ENCODE peak calls at places on chromosomes 3 and 15, in ten cellular contexts. D is AG08396; G is Daoy; P is GM23338; H is endothelial cell; L is SHP77; Z is iris pigment epithelial cell; J is Karpas-422; R is stimulated activated CD4-positive, alpha-beta T cell treated with anti-CD3 and anti-CD28 coated beads, Interleukin-4, amount 100 ng/mL, for 48 hours; T is T-helper 2 cell. M is an unnamed sample.

GRCh38 chr3:40229411-40229810 is 80.1 kb upstream of the EIF1B start:
- DNase-seq in R (no peak), T (no peak), J (no peak), H (no peak), L (no peak), Z (no peak), D (no peak), P (no peak), G (no peak), M (no peak)

GRCh38 chr3:43155464-43156121 is 49.7 kb upstream of the POMGNT2 start:
- DNase-seq in G (peak), L (peak), J (no peak), H (peak), R (no peak), P (peak), D (peak), T (no peak), Z (peak), M (no peak)

GRCh38 chr3:158434412-158435038 is 136.5 kb upstream of the MLF1 start:
- DNase-seq in D (peak), R (peak), G (peak), H (peak), Z (peak), P (peak), T (no peak), J (peak), L (peak), M (no peak)

GRCh38 chr3:84601303-84601702 is 357.5 kb upstream of the CADM2 start:
- DNase-seq in P (peak), R (no peak), Z (peak), T (no peak), L (peak), H (no peak), D (no peak), G (no peak), J (no peak), M (no peak)

GRCh38 chr3:39531681-39532080 is 64.2 kb downstream of the MOBP start:
- DNase-seq in H (no peak), G (peak), J (no peak), D (no peak), R (no peak), Z (peak), T (no peak), L (no peak), P (no peak), M (no peak)

GRCh38 chr3:171981271-171981605 is 58.1 kb upstream of the FNDC3B start:
- DNase-seq in J (no peak), G (no peak), H (no peak), R (no peak), T (no peak), Z (no peak), P (no peak), D (no peak), L (no peak), M (no peak)

GRCh38 chr3:195112361-195112791 is 158.6 kb downstream of the XXYLT1 start:
- DNase-seq in D (no peak), J (no peak), L (no peak), H (no peak), G (no peak), T (no peak), R (no peak), Z (no peak), P (no peak), M (no peak)

GRCh38 chr15:36161781-36162212 is 417.6 kb upstream of the CDIN1 start:
- DNase-seq in H (no peak), J (no peak), R (no peak), P (peak), Z (peak), G (peak), D (no peak), T (no peak), L (no peak), M (no peak)

GRCh38 chr3:192445768-192446644 is 281.3 kb downstream of the FGF12 start:
- DNase-seq in L (no peak), T (no peak), H (no peak), J (no peak), Z (no peak), D (peak), R (no peak), P (no peak), G (no peak), M (no peak)

GRCh38 chr3:38628835-38629234 is 20.7 kb downstream of the SCN5A start:
- DNase-seq in D (no peak), T (no peak), R (no peak), J (no peak), Z (no peak), L (no peak), G (no peak), H (no peak), P (no peak), M (no peak)

GRCh38 chr3:119098620-119099222 is 47.2 kb upstream of the TEX55 start:
- DNase-seq in J (peak), R (no peak), T (no peak), D (peak), G (peak), P (peak), Z (peak), L (peak), H (peak), M (no peak)

GRCh38 chr3:189834462-189834861 is 203.3 kb downstream of the TP63 start:
- DNase-seq in G (no peak), Z (no peak), P (no peak), J (no peak), L (no peak), H (no peak), R (no peak), T (no peak), D (no peak), M (no peak)

GRCh38 chr15:79523266-79523665 is 91.1 kb downstream of the MINAR1 start:
- DNase-seq in H (no peak), T (no peak), D (no peak), J (no peak), G (no peak), L (no peak), Z (no peak), R (no peak), P (no peak), M (no peak)

GRCh38 chr3:98734737-98735136 is 28.4 kb upstream of the ST3GAL6 start:
- DNase-seq in G (peak), D (no peak), L (no peak), J (no peak), R (no peak), Z (no peak), P (no peak), H (no peak), T (no peak), M (no peak)

GRCh38 chr15:89088605-89089315 is 504 bp downstream of the ABHD2 start:
- DNase-seq in G (peak), P (peak), T (no peak), Z (no peak), L (peak), D (peak), R (no peak), H (peak), J (no peak), M (no peak)

GRCh38 chr15:42144841-42145375 is 11.5 kb downstream of the PLA2G4F start:
- DNase-seq in P (no peak), D (no peak), R (no peak), T (no peak), H (no peak), Z (no peak), L (no peak), G (no peak), J (no peak), M (no peak)

GRCh38 chr15:42314818-42315217 is 41.6 kb upstream of the TMEM87A start:
- DNase-seq in T (no peak), D (no peak), Z (no peak), P (no peak), R (no peak), J (no peak), L (no peak), G (no peak), H (no peak), M (no peak)

GRCh38 chr15:29103825-29104565 is 165.6 kb downstream of the NSMCE3 start:
- DNase-seq in T (peak), G (peak), H (peak), R (peak), J (peak), P (peak), D (peak), Z (peak), L (no peak), M (peak)